ENCODE peak calls at places on chromosomes 2 and 18, in five cellular contexts. I, E, U, V and R are unnamed samples.

GRCh38 chr2:201643216-201643651 is at the start of gene TMEM237:
- DNase-seq in V (peak), E (no peak), I (no peak), U (no peak), R (peak)

GRCh38 chr2:41038408-41038807 is 586.5 kb upstream of the SLC8A1 start:
- DNase-seq in I (no peak), V (no peak), U (no peak), E (no peak), R (no peak)

GRCh38 chr2:47771211-47771610 is 11.7 kb upstream of the MSH6 start:
- DNase-seq in I (peak), U (peak), V (no peak), E (no peak), R (peak)

GRCh38 chr2:168964251-168964807 is 63.2 kb downstream of the G6PC2 start:
- DNase-seq in V (no peak), E (peak), I (no peak), U (no peak), R (peak)

GRCh38 chr2:79723830-79724229 is 211.0 kb downstream of the CTNNA2 start:
- DNase-seq in U (peak), E (no peak), V (no peak), I (no peak), R (peak)

GRCh38 chr2:214395040-214395439 is 15.8 kb upstream of the VWC2L start:
- DNase-seq in I (no peak), V (no peak), U (no peak), E (no peak), R (no peak)

GRCh38 chr18:57437782-57438668 is 2.9 kb downstream of the ONECUT2 start:
- DNase-seq in V (no peak), I (peak), U (no peak), E (peak), R (peak)

GRCh38 chr2:10405441-10405840 is 42.7 kb downstream of the ODC1 start:
- DNase-seq in V (no peak), E (no peak), I (no peak), U (peak), R (no peak)

GRCh38 chr2:235078914-235079472 is 127.2 kb downstream of the SH3BP4 start:
- DNase-seq in I (no peak), E (no peak), U (no peak), V (no peak), R (no peak)

GRCh38 chr18:67599277-67599676 is 82.8 kb upstream of the DSEL start:
- DNase-seq in E (no peak), I (no peak), V (no peak), U (peak), R (no peak)

GRCh38 chr2:9473308-9473984 is 905 bp upstream of the IAH1 start:
- DNase-seq in E (peak), U (no peak), V (no peak), I (no peak), R (peak)

GRCh38 chr2:58796239-58796638 is 555.1 kb upstream of the FANCL start:
- DNase-seq in I (no peak), U (no peak), V (no peak), E (no peak), R (peak)

GRCh38 chr2:170905864-170906263 is 23.2 kb upstream of the GORASP2 start:
- DNase-seq in I (no peak), U (no peak), E (no peak), V (no peak), R (peak)

GRCh38 chr2:134398300-134398699 is 144.4 kb downstream of the MGAT5 start:
- DNase-seq in U (no peak), E (no peak), V (no peak), I (no peak), R (no peak)

GRCh38 chr2:240586919-240587800 is 626 bp downstream of the CAPN10 start:
- DNase-seq in I (no peak), V (peak), E (peak), U (no peak), R (peak)

GRCh38 chr2:234763051-234763909 is 188.5 kb upstream of the SH3BP4 start:
- DNase-seq in I (no peak), U (peak), V (no peak), E (no peak), R (no peak)

GRCh38 chr2:55620123-55620779 is 2.8 kb upstream of the PPP4R3B start:
- DNase-seq in E (peak), V (peak), I (peak), U (no peak), R (peak)

GRCh38 chr18:58748899-58749595 is 77.8 kb downstream of the MALT1 start:
- DNase-seq in E (no peak), V (no peak), U (no peak), I (no peak), R (no peak)

GRCh38 chr2:38515155-38516074 is 87.3 kb downstream of the HNRNPLL start:
- DNase-seq in V (no peak), I (no peak), U (no peak), E (no peak), R (peak)

GRCh38 chr2:42116195-42117181 is 52.7 kb upstream of the EML4 start:
- DNase-seq in I (no peak), U (no peak), V (no peak), E (no peak), R (no peak)

GRCh38 chr18:68436485-68436884 is 278.4 kb downstream of the TMX3 start:
- DNase-seq in U (no peak), V (no peak), I (peak), E (no peak), R (no peak)

GRCh38 chr2:224780096-224780495 is 63.9 kb upstream of the CCDC195 start:
- DNase-seq in V (no peak), U (no peak), I (no peak), E (no peak), R (no peak)

GRCh38 chr2:47274054-47274779 is 119.1 kb upstream of the STPG4 start:
- DNase-seq in V (no peak), E (no peak), I (no peak), U (peak), R (no peak)

GRCh38 chr2:200484934-200485333 is 24.9 kb downstream of the KCTD18 start:
- DNase-seq in U (no peak), I (no peak), V (no peak), E (no peak), R (no peak)